ENCODE peak calls at places on chromosomes 6 and 20, in seven cellular contexts. D, U, G, H, T, E and N are unnamed samples.

GRCh38 chr6:158068893-158069799 is 87.5 kb downstream of the SYNJ2 start:
- DNase-seq in D (no peak), U (peak), G (no peak), H (no peak), T (peak), E (no peak), N (no peak)

GRCh38 chr6:136772685-136773472 is 19.4 kb downstream of the MAP3K5 start:
- DNase-seq in D (no peak), U (no peak), G (no peak), H (no peak), T (peak), E (peak), N (peak)

GRCh38 chr6:9332241-9332640 is 896.9 kb upstream of the SLC35B3 start:
- DNase-seq in D (no peak), U (no peak), G (no peak), H (no peak), T (no peak), E (no peak), N (no peak)

GRCh38 chr6:53679446-53679933 is 13.9 kb upstream of the KLHL31 start:
- DNase-seq in D (no peak), U (no peak), G (no peak), H (no peak), T (peak), E (peak), N (peak)

GRCh38 chr20:61117725-61118124 is 134.3 kb upstream of the CDH4 start:
- DNase-seq in D (no peak), U (no peak), G (no peak), H (peak), T (peak), E (peak), N (no peak)

GRCh38 chr20:53786445-53787267 is 193.0 kb upstream of the ZNF217 start:
- DNase-seq in D (no peak), U (no peak), G (no peak), H (no peak), T (peak), E (no peak), N (no peak)

GRCh38 chr6:113599444-113599843 is 257.7 kb upstream of the MARCKS start:
- DNase-seq in D (no peak), U (no peak), G (no peak), H (no peak), T (no peak), E (no peak), N (no peak)

GRCh38 chr6:46098678-46099077 is 31.1 kb upstream of the ENPP4 start:
- DNase-seq in D (peak), U (peak), G (peak), H (no peak), T (peak), E (no peak), N (no peak)

GRCh38 chr20:34316191-34316814 is 13.1 kb upstream of the AHCY start:
- DNase-seq in D (no peak), U (no peak), G (no peak), H (no peak), T (no peak), E (no peak), N (no peak)

GRCh38 chr6:26520840-26521484 is 17.2 kb upstream of the HMGN4 start:
- DNase-seq in D (peak), U (peak), G (peak), H (no peak), T (peak), E (no peak), N (peak)

GRCh38 chr20:53938739-53939138 is 131.7 kb downstream of the BCAS1 start:
- DNase-seq in D (no peak), U (no peak), G (no peak), H (no peak), T (no peak), E (no peak), N (no peak)

GRCh38 chr6:52663120-52663934 is 7.6 kb upstream of the TMEM14A start:
- DNase-seq in D (no peak), U (no peak), G (no peak), H (no peak), T (peak), E (peak), N (peak)

GRCh38 chr20:40600441-40601235 is 88.4 kb downstream of the MAFB start:
- DNase-seq in D (no peak), U (no peak), G (no peak), H (no peak), T (no peak), E (peak), N (no peak)

GRCh38 chr20:11895832-11896484 is 21.7 kb upstream of the BTBD3 start:
- DNase-seq in D (no peak), U (no peak), G (no peak), H (no peak), T (no peak), E (no peak), N (no peak)

GRCh38 chr20:23365390-23366165 is 3.6 kb downstream of the GZF1 start:
- DNase-seq in D (no peak), U (no peak), G (no peak), H (no peak), T (no peak), E (no peak), N (no peak)

GRCh38 chr6:166462461-166463135 is 79.9 kb upstream of the MPC1 start:
- DNase-seq in D (no peak), U (no peak), G (no peak), H (no peak), T (no peak), E (no peak), N (no peak)

GRCh38 chr6:13952101-13952500 is 27.3 kb downstream of the RNF182 start:
- DNase-seq in D (no peak), U (no peak), G (no peak), H (no peak), T (no peak), E (no peak), N (no peak)

GRCh38 chr20:47524385-47524784 is 22.7 kb downstream of the NCOA3 start:
- DNase-seq in D (no peak), U (no peak), G (no peak), H (no peak), T (no peak), E (no peak), N (no peak)

GRCh38 chr20:2403291-2404052 is 22.8 kb downstream of the TGM6 start:
- DNase-seq in D (no peak), U (no peak), G (no peak), H (no peak), T (no peak), E (no peak), N (no peak)

GRCh38 chr6:127518710-127519468 is at the start of gene MTCL3:
- DNase-seq in D (no peak), U (peak), G (peak), H (no peak), T (peak), E (peak), N (no peak)

GRCh38 chr6:138528137-138528536 is 28.8 kb upstream of the NHSL1 start:
- DNase-seq in D (no peak), U (no peak), G (no peak), H (no peak), T (no peak), E (no peak), N (no peak)

GRCh38 chr6:7919871-7920270 is 9.3 kb upstream of the TXNDC5 start:
- DNase-seq in D (no peak), U (no peak), G (no peak), H (no peak), T (peak), E (peak), N (no peak)

GRCh38 chr20:43925215-43925614 is 10.6 kb downstream of the TOX2 start:
- DNase-seq in D (no peak), U (peak), G (no peak), H (no peak), T (no peak), E (no peak), N (peak)

DNA sequence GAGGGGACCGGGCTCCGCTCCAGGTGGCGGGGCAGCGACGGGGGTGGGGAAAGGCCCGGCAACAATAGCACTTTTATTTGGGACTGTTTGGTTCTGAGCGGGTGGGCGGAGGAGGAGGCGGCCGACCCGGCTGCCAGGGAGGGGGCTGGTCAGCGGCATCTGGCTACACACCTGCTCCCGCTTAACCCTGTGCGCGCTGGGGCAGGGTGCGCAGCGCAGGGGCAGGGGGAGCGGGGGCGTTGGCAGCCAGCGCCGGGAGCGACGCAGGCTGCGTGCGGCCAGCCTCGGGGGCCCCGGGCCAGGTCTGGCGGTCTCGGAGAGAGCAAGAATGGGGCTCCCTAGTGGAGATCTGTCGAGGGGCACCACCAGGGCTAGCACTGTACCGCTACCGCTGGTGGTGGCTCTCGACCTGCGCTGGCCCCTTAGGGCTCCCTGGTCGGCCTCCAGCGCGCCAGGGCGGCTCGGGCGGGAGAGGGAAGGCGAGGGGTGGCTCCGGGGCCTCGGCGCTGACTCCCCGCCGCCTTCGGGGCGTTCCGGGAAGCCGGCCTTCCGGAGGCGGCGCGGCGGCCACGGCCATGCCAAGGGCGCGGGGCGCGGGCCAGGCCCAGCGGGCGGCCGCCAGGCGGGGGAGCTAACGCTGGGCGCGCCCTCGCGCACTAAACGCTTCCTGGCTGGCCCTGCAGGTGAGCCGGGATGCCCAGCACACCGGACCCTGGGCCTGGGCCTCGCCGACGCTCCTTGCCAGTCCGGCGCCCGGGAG is 92.4 kb downstream of the NCR2 start:
- DNase-seq in D (peak), U (peak), G (peak), H (no peak), T (peak), E (no peak), N (peak)
- TF ChIP-seq CTCF in D (peak), U (no peak), G (no peak), H (no peak), T (no peak), E (no peak), N (no peak)

GRCh38 chr6:2697291-2697690 is 53.4 kb downstream of the MYLK4 start:
- DNase-seq in D (no peak), U (no peak), G (no peak), H (no peak), T (no peak), E (no peak), N (no peak)

GRCh38 chr6:2693191-2693590 is 57.5 kb downstream of the MYLK4 start:
- DNase-seq in D (no peak), U (no peak), G (no peak), H (no peak), T (no peak), E (no peak), N (no peak)

GRCh38 chr6:2695464-2696095 is 55.1 kb downstream of the MYLK4 start:
- DNase-seq in D (no peak), U (no peak), G (no peak), H (no peak), T (peak), E (no peak), N (peak)
- TF ChIP-seq CTCF in D (peak), U (peak), G (peak), H (no peak), T (peak), E (peak), N (no peak)

GRCh38 chr20:37392441-37393195 is 46.7 kb downstream of the SRC start:
- DNase-seq in D (peak), U (no peak), G (no peak), H (no peak), T (no peak), E (no peak), N (no peak)
- TF ChIP-seq CTCF in D (no peak), U (no peak), G (no peak), H (peak), T (peak), E (peak), N (peak)

GRCh38 chr6:6709106-6709505 is 120.6 kb downstream of the LY86 start:
- DNase-seq in D (no peak), U (no peak), G (no peak), H (no peak), T (no peak), E (no peak), N (no peak)
- TF ChIP-seq CTCF in D (no peak), U (no peak), G (no peak), H (no peak), T (no peak), E (no peak), N (no peak)